ENCODE peak calls at places on chromosome 10, in four cellular contexts. P is osteocyte, J is DND-41, M is dorsolateral prefrontal cortex. E is an unnamed sample.

GRCh38 chr10:31456463-31456862 is 137.4 kb downstream of the ZEB1 start:
- DNase-seq in P (no peak), J (no peak), M (no peak), E (no peak)

GRCh38 chr10:81957976-81958375 is 83.0 kb downstream of the NRG3 start:
- DNase-seq in P (no peak), J (no peak), M (no peak), E (no peak)

GRCh38 chr10:55329796-55330195 is 528.8 kb upstream of the PCDH15 start:
- DNase-seq in P (no peak), J (no peak), M (no peak), E (no peak)

GRCh38 chr10:11895598-11895997 is 72.4 kb downstream of the PROSER2 start:
- DNase-seq in P (no peak), J (no peak), M (no peak), E (no peak)

GRCh38 chr10:72320676-72321247 is 34.0 kb downstream of the DNAJB12 start:
- DNase-seq in P (peak; percentile 97), J (peak; percentile 94), M (peak; percentile 64), E (peak; percentile 88)

GRCh38 chr10:24873281-24873683 is 79.1 kb downstream of the PRTFDC1 start:
- DNase-seq in P (peak; percentile 85), J (no peak), M (no peak), E (no peak)

GRCh38 chr10:69320521-69320920 is 42.2 kb downstream of the HK1 start:
- DNase-seq in P (no peak), J (no peak), M (no peak), E (no peak)

GRCh38 chr10:89373916-89374711 is 3.7 kb upstream of the IFIT1B start:
- DNase-seq in P (no peak), J (no peak), M (peak; percentile 96), E (no peak)

GRCh38 chr10:79930751-79931150 is 18.2 kb downstream of the SFTPD start:
- DNase-seq in P (no peak), J (no peak), M (no peak), E (no peak)

GRCh38 chr10:125264752-125265578 is 104.6 kb upstream of the CTBP2 start:
- DNase-seq in P (peak; percentile 69), J (no peak), M (no peak), E (no peak)

GRCh38 chr10:129843131-129843541 is 120.9 kb downstream of the EBF3 start:
- DNase-seq in P (no peak), J (no peak), M (no peak), E (no peak)

GRCh38 chr10:17652585-17652984 is 8.6 kb downstream of the STAM start:
- DNase-seq in P (no peak), J (no peak), M (no peak), E (no peak)

GRCh38 chr10:98340261-98340675 is 72.3 kb upstream of the LOXL4 start:
- DNase-seq in P (no peak), J (no peak), M (peak; percentile 36), E (no peak)

GRCh38 chr10:98339790-98340189 is 71.8 kb upstream of the LOXL4 start:
- DNase-seq in P (no peak), J (no peak), M (no peak), E (no peak)

GRCh38 chr10:98338318-98338717 is 70.3 kb upstream of the LOXL4 start:
- DNase-seq in P (no peak), J (no peak), M (no peak), E (no peak)

GRCh38 chr10:98338896-98339295 is 70.9 kb upstream of the LOXL4 start:
- DNase-seq in P (no peak), J (no peak), M (no peak), E (no peak)

DNA sequence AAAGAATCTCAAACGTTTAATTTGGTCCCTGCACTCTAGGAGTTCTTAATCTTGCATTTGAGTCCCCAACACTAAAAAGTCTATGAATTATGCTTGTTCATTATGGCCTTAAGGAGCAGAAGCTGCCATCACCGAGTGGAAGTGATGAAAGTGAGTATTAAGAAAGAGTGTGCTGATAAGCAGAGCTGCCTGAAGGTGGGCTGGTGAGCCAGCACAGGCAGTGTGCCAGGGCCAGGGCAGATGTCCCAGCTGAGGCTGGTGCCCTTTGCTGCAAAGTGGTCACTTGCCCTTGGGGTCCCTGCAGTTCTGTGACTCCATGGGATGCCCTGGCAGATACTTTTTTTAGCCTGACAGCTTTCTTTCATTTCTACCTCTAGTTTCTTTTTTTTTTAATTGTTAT is 73.0 kb upstream of the LOXL4 start:
- DNase-seq in P (no peak), J (no peak), M (no peak), E (no peak)
- TF ChIP-seq CTCF in P (no peak), J (no peak), M (no peak), E (no peak)

GRCh38 chr10:35223016-35223415 is 96.4 kb downstream of the CREM start:
- DNase-seq in P (no peak), J (no peak), M (no peak), E (no peak)
- TF ChIP-seq CTCF in P (no peak), J (peak; percentile 22), M (no peak), E (no peak)

DNA sequence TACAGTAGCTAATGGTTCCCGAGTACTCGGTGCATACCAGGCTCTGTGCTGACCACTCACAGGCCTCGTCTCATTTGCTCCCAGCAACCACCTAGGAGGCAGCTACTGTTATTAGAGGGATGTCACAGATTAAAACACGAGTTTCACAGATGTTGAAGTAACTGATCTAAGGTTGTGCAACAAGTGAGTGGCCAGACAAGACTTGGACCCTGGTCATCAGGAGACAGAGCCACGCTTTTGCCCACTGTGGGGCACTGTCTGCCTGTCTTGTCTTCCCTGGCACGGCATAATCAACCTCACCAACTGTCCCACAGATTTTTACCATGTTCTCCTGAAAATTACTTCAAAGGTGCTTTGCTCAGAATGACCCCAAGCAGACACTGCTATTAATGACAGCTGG is 111.6 kb upstream of the HABP2 start:
- DNase-seq in P (no peak), J (no peak), M (no peak), E (no peak)
- TF ChIP-seq CTCF in P (peak; percentile 13), J (no peak), M (peak; percentile 34), E (no peak)

DNA sequence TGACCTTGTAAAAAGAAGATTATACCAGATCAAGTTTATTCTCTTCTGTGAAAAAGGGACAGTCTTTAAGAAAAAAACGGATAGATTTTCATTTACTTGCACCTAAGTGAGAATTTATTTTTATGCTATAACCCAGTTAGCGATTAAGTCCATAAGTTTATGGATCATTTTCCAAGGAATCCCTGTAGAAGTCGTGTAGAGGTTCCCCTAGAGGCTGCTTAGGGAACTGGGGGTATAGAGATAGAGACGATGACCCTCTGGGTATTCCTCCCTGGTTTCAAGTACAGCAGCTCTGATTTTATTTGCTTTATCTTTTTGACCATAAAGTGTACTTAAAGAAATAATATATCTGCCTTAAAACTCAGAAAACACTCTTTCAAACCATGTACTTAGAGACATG is 648.4 kb upstream of the LRRTM3 start:
- DNase-seq in P (no peak), J (no peak), M (no peak), E (no peak)
- TF ChIP-seq CTCF in P (peak; percentile 21), J (no peak), M (no peak), E (no peak)

GRCh38 chr10:97138174-97138573 is 47.6 kb downstream of the SLIT1 start:
- DNase-seq in P (no peak), J (no peak), M (no peak), E (no peak)
- TF ChIP-seq CTCF in P (no peak), J (peak; percentile 39), M (no peak), E (peak; percentile 27)

GRCh38 chr10:74199315-74199714 is 48.3 kb downstream of the ADK start:
- DNase-seq in P (no peak), J (no peak), M (no peak), E (no peak)

GRCh38 chr10:74190494-74190893 is 39.5 kb downstream of the ADK start:
- DNase-seq in P (no peak), J (no peak), M (no peak), E (no peak)

GRCh38 chr10:74194999-74195398 is 44.0 kb downstream of the ADK start:
- DNase-seq in P (no peak), J (no peak), M (no peak), E (no peak)

GRCh38 chr10:74189999-74190421 is 39.0 kb downstream of the ADK start:
- DNase-seq in P (no peak), J (peak; percentile 53), M (no peak), E (peak; percentile 35)

DNA sequence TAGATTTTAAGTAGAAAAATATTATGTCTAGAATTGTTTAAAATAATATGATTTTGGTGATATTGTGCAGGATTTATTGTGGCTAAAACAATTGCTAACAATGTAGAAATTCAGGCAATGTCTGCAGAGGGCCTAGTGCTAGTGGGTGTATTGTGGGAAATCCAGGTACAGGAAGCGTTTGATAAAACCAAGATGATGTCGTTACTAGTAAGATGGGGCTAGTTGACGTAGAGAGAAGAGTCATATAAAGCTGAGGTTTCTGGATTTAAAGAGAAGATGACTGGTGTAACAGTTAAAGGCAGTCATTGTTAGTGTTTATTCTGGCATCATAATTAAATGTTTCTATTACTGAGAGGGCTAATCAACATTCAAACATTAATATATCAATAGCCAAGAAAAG is 43.5 kb downstream of the ADK start:
- DNase-seq in P (no peak), J (no peak), M (no peak), E (no peak)
- TF ChIP-seq CTCF in P (no peak), J (no peak), M (no peak), E (no peak)

DNA sequence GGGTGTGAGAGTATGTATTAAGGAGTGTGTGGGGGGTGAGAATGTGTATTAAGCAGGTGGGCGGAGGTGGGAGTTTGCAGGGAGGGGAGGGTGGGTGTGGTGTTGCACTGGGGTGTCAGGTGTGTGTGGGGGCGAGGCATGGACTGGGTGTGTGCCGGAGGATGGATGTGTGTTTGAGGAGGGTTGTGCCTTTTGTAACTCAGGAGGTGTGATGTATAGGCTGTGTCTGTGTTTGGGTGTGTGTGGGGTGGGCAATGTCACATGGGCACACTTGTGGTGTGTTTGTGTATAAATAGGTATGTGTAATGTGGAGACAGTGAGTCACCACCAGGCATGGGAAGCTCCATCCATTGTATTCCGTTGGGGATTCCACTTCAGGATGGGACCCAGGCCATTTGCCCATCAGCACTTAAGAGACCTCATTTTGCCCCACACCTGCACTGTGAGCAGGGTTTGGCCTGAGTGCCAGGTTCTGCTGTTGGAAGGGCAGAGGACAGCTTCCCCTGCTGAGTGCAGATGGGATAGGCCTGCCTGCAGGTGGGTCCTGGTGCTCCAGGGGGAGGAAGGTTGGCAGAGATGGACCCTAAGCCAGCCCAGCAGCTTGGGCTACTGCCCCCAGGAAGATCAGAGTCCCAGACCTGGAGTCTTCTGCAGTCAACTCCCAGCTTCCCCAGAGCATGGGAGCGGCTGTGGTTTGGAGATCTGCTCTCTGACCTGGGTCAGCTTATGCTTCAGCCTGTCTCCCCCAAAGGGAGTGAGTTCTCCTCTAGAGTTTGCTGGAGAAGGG is 5.9 kb downstream of the UNC5B start:
- DNase-seq in P (no peak), J (no peak), M (no peak), E (no peak)
- TF ChIP-seq CTCF in P (no peak), J (no peak), M (no peak), E (no peak)

GRCh38 chr10:127694580-127695193 is 42.3 kb upstream of the FOXI2 start:
- DNase-seq in P (no peak), J (peak; percentile 61), M (no peak), E (peak; percentile 69)
- TF ChIP-seq CTCF in P (peak; percentile 36), J (peak; percentile 72), M (no peak), E (peak; percentile 64)